ENCODE peak calls at places on chromosome 20, in six cellular contexts. One of them, this sample, is unnamed.

GRCh38 chr20:51481311-51481997 is 61.1 kb downstream of the NFATC2 start:
- DNase-seq in ovary: no peak
- DNase-seq in neural progenitor cell: no peak
- DNase-seq in lower lobe of right lung: no peak
- DNase-seq in BJ: no peak
- DNase-seq in left lung: no peak
- DNase-seq in this sample: peak; percentile 61

GRCh38 chr20:48600470-48600945 is 227.3 kb downstream of the PREX1 start:
- DNase-seq in left lung: no peak
- DNase-seq in neural progenitor cell: no peak
- DNase-seq in BJ: no peak
- DNase-seq in lower lobe of right lung: peak; percentile 12
- DNase-seq in ovary: no peak
- DNase-seq in this sample: no peak

GRCh38 chr20:25051386-25052155 is 6.4 kb downstream of the ACSS1 start:
- DNase-seq in left lung: no peak
- DNase-seq in lower lobe of right lung: no peak
- DNase-seq in neural progenitor cell: no peak
- DNase-seq in ovary: peak; percentile 14
- DNase-seq in BJ: no peak
- DNase-seq in this sample: no peak

GRCh38 chr20:36344517-36345132 is 38.5 kb downstream of the DLGAP4 start:
- DNase-seq in lower lobe of right lung: no peak
- DNase-seq in left lung: peak; percentile 23
- DNase-seq in BJ: no peak
- DNase-seq in ovary: peak; percentile 36
- DNase-seq in neural progenitor cell: peak; percentile 92
- DNase-seq in this sample: no peak

GRCh38 chr20:12255571-12255970 is 337.9 kb downstream of the BTBD3 start:
- DNase-seq in lower lobe of right lung: no peak
- DNase-seq in ovary: no peak
- DNase-seq in left lung: no peak
- DNase-seq in BJ: no peak
- DNase-seq in neural progenitor cell: no peak
- DNase-seq in this sample: no peak

GRCh38 chr20:47099749-47100515 is 205.3 kb downstream of the EYA2 start:
- DNase-seq in BJ: no peak
- DNase-seq in lower lobe of right lung: no peak
- DNase-seq in ovary: no peak
- DNase-seq in neural progenitor cell: no peak
- DNase-seq in left lung: no peak
- DNase-seq in this sample: no peak

GRCh38 chr20:25054133-25054820 is 3.7 kb downstream of the ACSS1 start:
- DNase-seq in neural progenitor cell: no peak
- DNase-seq in lower lobe of right lung: no peak
- DNase-seq in left lung: no peak
- DNase-seq in ovary: peak; percentile 12
- DNase-seq in BJ: no peak
- DNase-seq in this sample: no peak

GRCh38 chr20:51315390-51315789 is 227.1 kb downstream of the NFATC2 start:
- DNase-seq in left lung: no peak
- DNase-seq in lower lobe of right lung: no peak
- DNase-seq in neural progenitor cell: no peak
- DNase-seq in BJ: no peak
- DNase-seq in ovary: no peak
- DNase-seq in this sample: no peak

GRCh38 chr20:16760431-16761304 is 12.5 kb downstream of the OTOR start:
- DNase-seq in left lung: no peak
- DNase-seq in lower lobe of right lung: no peak
- DNase-seq in BJ: no peak
- DNase-seq in ovary: no peak
- DNase-seq in neural progenitor cell: no peak
- DNase-seq in this sample: no peak

GRCh38 chr20:7967199-7967844 is 27.1 kb upstream of the HAO1 start:
- DNase-seq in BJ: peak; percentile 66
- DNase-seq in left lung: no peak
- DNase-seq in lower lobe of right lung: no peak
- DNase-seq in ovary: no peak
- DNase-seq in neural progenitor cell: no peak
- DNase-seq in this sample: no peak

GRCh38 chr20:17538517-17539170 is 7.5 kb upstream of the BFSP1 start:
- DNase-seq in left lung: no peak
- DNase-seq in lower lobe of right lung: no peak
- DNase-seq in neural progenitor cell: no peak
- DNase-seq in ovary: no peak
- DNase-seq in BJ: no peak
- DNase-seq in this sample: peak; percentile 55

GRCh38 chr20:52340036-52340634 is 148.6 kb upstream of the ZFP64 start:
- DNase-seq in left lung: no peak
- DNase-seq in neural progenitor cell: no peak
- DNase-seq in BJ: no peak
- DNase-seq in lower lobe of right lung: no peak
- DNase-seq in ovary: no peak
- DNase-seq in this sample: no peak

GRCh38 chr20:21265457-21266190 is 37.5 kb upstream of the XRN2 start:
- DNase-seq in ovary: no peak
- DNase-seq in BJ: no peak
- DNase-seq in lower lobe of right lung: no peak
- DNase-seq in neural progenitor cell: no peak
- DNase-seq in left lung: no peak
- DNase-seq in this sample: no peak

GRCh38 chr20:17910828-17911294 is 57.7 kb downstream of the SNX5 start:
- DNase-seq in lower lobe of right lung: no peak
- DNase-seq in left lung: no peak
- DNase-seq in BJ: peak; percentile 89
- DNase-seq in ovary: peak; percentile 63
- DNase-seq in neural progenitor cell: no peak
- DNase-seq in this sample: no peak

GRCh38 chr20:5312518-5312917 is 4.2 kb downstream of the PROKR2 start:
- DNase-seq in BJ: no peak
- DNase-seq in left lung: no peak
- DNase-seq in ovary: no peak
- DNase-seq in neural progenitor cell: no peak
- DNase-seq in lower lobe of right lung: no peak
- DNase-seq in this sample: no peak

GRCh38 chr20:24484081-24484450 is 14.6 kb downstream of the SYNDIG1 start:
- DNase-seq in lower lobe of right lung: no peak
- DNase-seq in neural progenitor cell: no peak
- DNase-seq in ovary: no peak
- DNase-seq in left lung: no peak
- DNase-seq in BJ: no peak
- DNase-seq in this sample: no peak

GRCh38 chr20:56554869-56555268 is 21.8 kb downstream of the FAM209B start:
- DNase-seq in left lung: no peak
- DNase-seq in neural progenitor cell: no peak
- DNase-seq in lower lobe of right lung: no peak
- DNase-seq in ovary: peak; percentile 18
- DNase-seq in BJ: peak; percentile 88
- DNase-seq in this sample: peak; percentile 49

GRCh38 chr20:21234324-21234723 is 68.8 kb upstream of the XRN2 start:
- DNase-seq in left lung: no peak
- DNase-seq in BJ: no peak
- DNase-seq in neural progenitor cell: no peak
- DNase-seq in ovary: no peak
- DNase-seq in lower lobe of right lung: no peak
- DNase-seq in this sample: no peak

DNA sequence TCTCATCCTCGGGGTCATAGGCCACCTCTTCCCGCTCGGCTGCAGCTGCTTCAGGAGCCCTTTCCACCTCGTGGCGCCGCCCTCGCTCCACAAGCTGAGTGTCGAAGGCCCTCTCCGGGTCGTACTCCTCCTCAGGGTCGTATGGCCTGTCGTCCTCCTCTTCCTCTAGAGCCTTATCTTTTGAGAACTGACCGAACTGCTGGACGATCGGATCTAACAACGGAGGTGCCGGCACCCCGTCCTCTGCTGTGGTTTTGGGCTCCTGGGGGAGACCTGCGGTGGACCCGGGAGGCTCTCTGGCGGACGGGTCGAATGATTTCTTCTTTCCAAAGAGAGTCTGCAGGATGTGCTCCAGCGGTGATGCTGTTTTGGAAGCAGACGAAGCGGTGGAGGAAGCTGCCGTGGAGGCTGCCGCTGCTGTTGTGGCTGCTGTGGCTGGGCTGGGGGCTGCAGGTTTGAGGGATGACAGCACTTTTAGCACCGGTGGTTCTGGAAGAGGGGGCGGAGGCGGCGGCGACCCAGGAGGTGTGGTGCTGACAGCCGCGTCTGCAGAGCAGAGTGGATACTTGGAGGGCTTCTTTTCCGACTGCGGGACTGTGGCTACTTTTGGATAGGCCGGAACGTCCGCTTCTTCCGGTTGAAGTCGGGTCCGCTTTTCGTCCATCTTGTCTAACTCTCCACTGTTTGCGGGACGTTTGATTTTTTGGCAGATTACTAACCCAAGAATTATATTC is 20.2 kb upstream of the TCFL5 start:
- DNase-seq in neural progenitor cell: no peak
- DNase-seq in lower lobe of right lung: no peak
- DNase-seq in left lung: peak; percentile 76
- DNase-seq in ovary: no peak
- DNase-seq in BJ: no peak
- DNase-seq in this sample: no peak
- TF ChIP-seq CTCF in neural progenitor cell: no peak
- TF ChIP-seq CTCF in lower lobe of right lung: no peak
- TF ChIP-seq CTCF in left lung: no peak
- TF ChIP-seq CTCF in ovary: no peak
- TF ChIP-seq CTCF in BJ: no peak
- TF ChIP-seq CTCF in this sample: no peak

DNA sequence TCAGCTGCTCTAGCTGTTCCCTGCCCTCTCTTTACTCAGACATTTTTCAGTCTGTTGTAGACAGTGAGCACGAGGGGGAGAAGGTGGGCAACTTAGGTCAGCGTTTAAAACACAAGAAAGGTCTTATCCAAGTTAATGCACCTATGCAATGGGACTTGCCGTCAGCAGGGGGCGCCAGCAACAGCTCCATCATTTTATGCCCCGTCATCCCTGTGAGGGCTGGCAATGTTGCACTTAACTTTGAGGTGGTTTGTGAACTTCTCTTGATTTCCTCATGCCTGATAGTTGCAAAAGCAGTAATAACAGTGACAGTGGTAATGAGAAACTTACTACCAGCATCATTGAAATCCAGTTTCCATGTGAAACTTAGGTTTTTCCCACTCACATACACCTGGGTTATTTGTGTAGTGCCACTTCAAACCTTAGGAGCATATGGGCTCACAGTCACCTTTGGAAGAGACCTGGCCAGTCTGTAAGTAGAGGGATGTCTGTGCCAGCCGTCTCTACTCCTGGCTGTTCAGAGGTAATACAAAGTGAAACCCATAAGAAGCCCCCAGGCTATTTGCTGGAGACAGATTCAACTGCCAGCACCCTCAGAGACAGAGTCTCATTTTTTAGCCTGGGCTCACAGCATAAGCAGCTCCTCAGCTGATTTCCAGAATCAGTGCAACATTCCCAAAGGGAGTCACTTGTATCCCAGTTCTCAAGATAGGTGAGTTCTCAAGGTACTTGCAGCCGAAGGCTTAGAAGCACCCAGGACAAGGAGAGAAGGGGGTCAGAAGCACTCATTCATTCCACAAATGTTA is 44.8 kb upstream of the ID1 start:
- DNase-seq in lower lobe of right lung: peak; percentile 85
- DNase-seq in left lung: peak; percentile 91
- DNase-seq in neural progenitor cell: peak; percentile 65
- DNase-seq in ovary: peak; percentile 75
- DNase-seq in BJ: peak; percentile 51
- DNase-seq in this sample: no peak
- H3K36me3 ChIP-seq in lower lobe of right lung: peaks cover 79% of the 10 kb centered on the region
- H3K36me3 ChIP-seq in left lung: peaks cover 85% of the 10 kb centered on the region
- H3K36me3 ChIP-seq in neural progenitor cell: no peaks in the 10 kb centered on the region
- H3K36me3 ChIP-seq in ovary: no peaks in the 10 kb centered on the region
- H3K36me3 ChIP-seq in BJ: peaks cover 23% of the 10 kb centered on the region
- H3K36me3 ChIP-seq in this sample: peaks cover 35% of the 10 kb centered on the region

DNA sequence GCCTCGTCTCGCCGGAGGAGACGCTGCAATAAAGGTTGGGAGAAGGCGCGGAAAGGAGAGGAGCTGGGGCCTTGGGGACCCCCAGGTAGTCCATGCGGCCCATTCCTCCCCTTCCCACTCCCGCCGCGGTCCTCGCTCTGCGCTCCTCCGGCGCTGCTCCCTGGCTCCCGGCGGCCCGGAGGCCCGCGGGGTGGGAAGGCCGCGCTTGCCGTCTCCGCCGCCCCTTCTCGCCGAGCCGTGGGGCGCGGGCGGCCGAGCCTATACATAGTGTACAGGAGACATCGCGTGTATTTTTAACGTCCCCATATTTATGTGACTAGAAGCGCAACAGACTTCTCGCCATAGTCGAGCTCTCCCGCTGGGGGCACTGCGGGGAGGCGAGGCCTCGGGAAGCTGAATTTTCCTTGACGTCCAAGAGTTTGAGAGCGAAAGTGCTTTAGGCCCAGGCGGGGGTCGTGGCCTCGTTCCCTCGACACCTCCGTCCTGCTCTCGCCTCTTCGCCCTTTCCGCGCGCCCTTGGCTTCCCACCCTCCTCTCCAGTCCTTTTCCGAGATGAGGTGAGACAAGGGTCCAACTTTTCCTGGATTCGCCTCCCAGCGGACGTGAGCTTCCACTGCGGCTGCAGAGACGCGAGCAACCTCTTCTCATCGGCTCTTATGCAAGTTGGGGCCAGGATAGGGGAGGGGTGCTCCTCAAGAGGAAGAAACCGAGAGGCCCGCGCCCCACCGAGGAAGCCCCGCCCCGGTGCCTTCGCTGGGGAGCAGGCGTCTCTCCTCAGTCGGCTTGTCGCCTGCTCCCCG is 29.0 kb downstream of the SLC12A5 start:
- DNase-seq in ovary: peak; percentile 41
- DNase-seq in lower lobe of right lung: peak; percentile 78
- DNase-seq in left lung: peak; percentile 94
- DNase-seq in neural progenitor cell: peak; percentile 80
- DNase-seq in BJ: no peak
- DNase-seq in this sample: no peak
- H3K4me3 ChIP-seq in ovary: no peak overlapping the region
- H3K4me3 ChIP-seq in lower lobe of right lung: peak overlapping the region; percentile 40
- H3K4me3 ChIP-seq in left lung: peak overlapping the region; percentile 32
- H3K4me3 ChIP-seq in neural progenitor cell: peak overlapping the region; percentile 42
- H3K4me3 ChIP-seq in BJ: peak overlapping the region; percentile 14
- H3K4me3 ChIP-seq in this sample: no peak overlapping the region

DNA sequence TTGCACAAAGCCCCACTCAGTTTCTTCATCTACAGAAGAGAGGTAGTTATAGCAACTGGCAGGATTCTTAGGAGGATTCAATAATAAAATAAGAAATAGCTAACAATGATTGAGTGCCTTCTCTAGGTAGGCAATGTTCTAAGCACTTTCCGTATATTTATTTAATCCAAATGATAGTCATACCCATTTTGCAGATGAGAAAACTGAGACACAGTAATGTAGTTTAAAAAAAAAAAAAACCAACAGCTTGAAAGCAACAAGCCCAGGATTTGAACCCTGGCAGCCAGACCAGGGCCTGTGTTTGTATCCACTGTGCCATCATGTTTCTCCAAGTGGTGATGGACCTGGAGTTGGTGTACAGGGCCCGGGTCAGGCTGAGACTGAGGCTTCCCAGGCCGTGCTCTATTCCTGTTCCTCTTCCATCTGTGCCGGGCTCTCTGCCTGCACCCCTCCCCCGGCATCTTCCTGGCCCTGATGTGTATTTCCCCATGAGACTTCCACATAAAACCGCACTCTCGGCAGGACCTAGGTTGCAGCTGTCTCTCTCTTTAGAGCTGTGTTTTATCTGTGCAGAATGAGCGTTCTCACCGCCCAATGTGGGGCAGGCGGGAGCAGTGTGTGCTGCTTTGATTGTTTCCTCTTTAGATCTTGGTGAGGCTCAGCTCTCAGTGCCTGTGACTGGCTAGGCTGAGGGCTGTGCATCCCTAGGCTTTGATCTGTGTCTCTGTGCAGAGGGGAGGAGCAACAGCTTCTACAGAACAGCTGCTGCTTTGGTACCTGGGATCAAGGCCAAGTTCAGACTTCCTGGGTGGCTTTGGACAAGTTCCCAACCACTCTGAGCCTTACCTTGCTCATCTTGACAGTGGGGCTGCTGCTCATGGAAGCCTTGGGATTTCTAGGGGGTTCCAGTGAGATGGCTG is 49.5 kb downstream of the TOX2 start:
- DNase-seq in ovary: no peak
- DNase-seq in left lung: no peak
- DNase-seq in BJ: no peak
- DNase-seq in neural progenitor cell: no peak
- DNase-seq in lower lobe of right lung: no peak
- DNase-seq in this sample: no peak
- TF ChIP-seq CTCF in ovary: no peak
- TF ChIP-seq CTCF in left lung: no peak
- TF ChIP-seq CTCF in BJ: no peak
- TF ChIP-seq CTCF in neural progenitor cell: no peak
- TF ChIP-seq CTCF in lower lobe of right lung: no peak
- TF ChIP-seq CTCF in this sample: no peak

This sample was measured in GM06990.